ENCODE peak calls at places on chromosome 16, in four cellular contexts. B is MM.1S, H is endodermal cell, X is A549. W is an unnamed sample. For H3K9me3, the result is how much of the 10 kb centered on the place peaks cover.

GRCh38 chr16:1538804-1539520 is 5.5 kb downstream of the TMEM204 start:
- DNase-seq in X (peak), H (peak), B (no peak), W (no peak)

GRCh38 chr16:86038923-86039310 is 140.0 kb downstream of the IRF8 start:
- DNase-seq in H (peak), X (no peak), B (no peak), W (no peak)

GRCh38 chr16:22195445-22195694 is 10.7 kb upstream of the EEF2K start:
- DNase-seq in B (no peak), H (no peak), X (no peak), W (no peak)

GRCh38 chr16:30356401-30357084 is 1.4 kb upstream of the CD2BP2 start:
- DNase-seq in B (no peak), H (no peak), X (no peak), W (peak)

GRCh38 chr16:27472091-27473020 is 70.4 kb downstream of the IL21R start:
- DNase-seq in H (no peak), B (no peak), X (no peak), W (no peak)

GRCh38 chr16:87464691-87465300 is 28.0 kb downstream of the ZCCHC14 start:
- DNase-seq in H (no peak), B (no peak), X (no peak), W (peak)

GRCh38 chr16:49639739-49640388 is 216.0 kb downstream of the ZNF423 start:
- DNase-seq in B (no peak), H (peak), X (no peak), W (no peak)

GRCh38 chr16:75070055-75070841 is 46.3 kb downstream of the LDHD start:
- DNase-seq in B (no peak), X (peak), H (no peak), W (no peak)

GRCh38 chr16:49268667-49269066 is 13.0 kb downstream of the CBLN1 start:
- DNase-seq in X (no peak), B (no peak), H (no peak), W (no peak)

GRCh38 chr16:83967838-83968482 is at the start of gene NECAB2:
- DNase-seq in B (no peak), X (no peak), H (peak), W (peak)

GRCh38 chr16:61871837-61872777 is 164.1 kb downstream of the CDH8 start:
- DNase-seq in H (peak), B (no peak), X (no peak), W (no peak)
- H3K4me3 ChIP-seq in H (peak), B (no peak), X (no peak), W (no peak)

GRCh38 chr16:12729448-12729847 is 74.2 kb downstream of the CPPED1 start:
- DNase-seq in X (no peak), H (no peak), B (no peak), W (no peak)
- H3K9me3 ChIP-seq in X (under half), H (under half), B (under half), W (under half)

DNA sequence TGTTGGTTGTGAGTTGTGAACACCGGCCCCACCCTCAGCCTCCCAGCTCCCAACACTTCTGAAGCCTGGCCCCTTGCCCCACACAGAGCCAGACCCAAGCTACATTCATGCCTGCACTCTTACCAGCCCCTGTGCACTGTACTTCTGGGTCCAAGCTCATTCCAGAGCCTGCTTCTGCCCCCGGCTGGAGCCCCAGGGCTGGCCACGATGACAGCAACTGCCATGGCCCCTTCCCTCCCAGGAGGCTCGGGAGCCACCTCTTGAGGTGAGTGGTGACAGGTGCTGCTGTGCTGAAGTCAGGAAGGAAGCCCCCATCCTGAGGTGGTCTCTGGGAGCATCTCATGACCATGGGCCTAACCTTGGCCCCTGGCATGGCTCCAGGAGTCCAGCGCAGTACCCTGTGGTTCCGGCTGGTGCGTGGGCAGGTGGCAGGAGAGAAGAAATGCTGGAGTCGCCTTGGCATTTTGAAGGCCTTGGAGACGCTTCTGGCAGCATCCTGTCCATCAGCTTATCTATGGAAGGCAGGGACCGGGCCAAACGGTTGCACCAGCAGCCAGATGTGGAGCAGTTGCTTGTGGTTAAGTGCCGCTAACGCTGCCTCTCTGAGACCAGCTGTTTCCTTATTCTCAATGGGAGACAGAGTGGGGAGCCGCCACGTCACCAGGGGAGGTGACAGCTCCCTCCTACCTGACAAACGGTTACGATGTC is 3.9 kb upstream of the CDT1 start:
- DNase-seq in H (no peak), X (no peak), B (peak), W (no peak)
- H3K4me3 ChIP-seq in H (no peak), X (no peak), B (no peak), W (no peak)

DNA sequence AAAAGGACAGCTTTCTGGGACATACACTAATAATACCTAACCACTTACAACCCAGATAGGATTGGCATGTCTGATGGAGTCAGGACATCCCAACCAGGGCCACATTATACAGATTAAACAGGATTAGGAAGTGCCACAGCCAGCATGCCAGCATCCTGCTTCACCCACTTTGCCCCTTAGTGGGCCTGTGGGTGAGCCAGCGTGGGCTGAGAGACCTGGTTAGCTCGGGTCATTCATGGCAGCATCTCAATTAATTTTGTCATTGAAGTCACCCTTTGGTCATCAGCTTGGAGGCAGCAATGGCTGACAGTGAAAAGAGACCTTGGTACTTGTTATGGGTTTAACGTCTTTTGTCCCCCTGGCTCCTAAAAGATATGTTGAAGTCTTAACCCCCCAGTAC is 29.9 kb upstream of the SLC6A2 start:
- DNase-seq in B (no peak), H (no peak), X (no peak), W (no peak)
- H3K9me3 ChIP-seq in B (under half), H (under half), X (under half), W (under half)

DNA sequence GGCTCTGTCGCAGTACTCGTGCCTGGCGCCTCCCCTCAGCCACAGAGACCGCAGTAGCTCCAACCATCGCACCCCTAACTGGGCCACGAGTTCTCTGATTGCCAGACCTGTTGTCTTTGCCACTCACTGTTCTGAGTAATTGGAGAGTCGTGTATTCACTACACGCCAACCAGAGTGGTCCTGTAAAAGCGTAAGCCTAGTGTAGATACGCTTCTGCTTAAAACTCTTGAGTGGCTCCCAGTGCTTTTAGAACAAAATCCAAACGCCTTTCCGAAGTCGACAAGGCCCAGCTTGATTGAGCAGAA is 449 bp downstream of the PRMT7 start:
- DNase-seq in H (no peak), X (no peak), B (peak), W (no peak)
- H3K4me3 ChIP-seq in H (peak), X (peak), B (peak), W (peak)

DNA sequence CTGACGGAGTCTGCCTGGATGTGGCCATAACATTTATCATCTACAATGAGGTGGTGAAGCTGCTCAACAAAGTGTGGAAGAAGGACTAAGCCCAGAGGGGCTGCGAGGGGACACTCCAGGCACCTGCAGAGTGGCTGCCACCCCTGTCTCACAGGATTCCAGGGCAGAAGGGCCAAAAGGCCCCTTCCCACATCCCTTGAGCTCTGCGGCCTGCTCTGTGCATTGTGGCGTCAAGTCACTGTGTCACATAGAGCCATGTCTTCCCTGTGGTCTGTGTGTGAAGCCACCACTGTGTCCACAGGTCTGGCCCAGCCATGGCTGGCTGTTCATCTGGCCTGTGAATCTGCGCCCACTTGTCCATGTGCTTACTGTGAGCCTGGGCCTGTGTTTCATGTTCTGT is 1714.6 kb downstream of the TP53TG3F start:
- DNase-seq in X (no peak), B (no peak), H (no peak), W (peak)
- H3K9me3 ChIP-seq in X (under half), B (under half), H (under half), W (under half)

GRCh38 chr16:72014675-72015074 is 6.1 kb downstream of the DHODH start:
- DNase-seq in B (no peak), H (no peak), X (no peak), W (no peak)

GRCh38 chr16:72015124-72015523 is 6.6 kb downstream of the DHODH start:
- DNase-seq in X (no peak), H (no peak), B (no peak), W (no peak)

GRCh38 chr16:72012607-72013006 is 4.1 kb downstream of the DHODH start:
- DNase-seq in B (no peak), H (no peak), X (no peak), W (no peak)

GRCh38 chr16:72013389-72013788 is 4.8 kb downstream of the DHODH start:
- DNase-seq in H (no peak), B (no peak), X (no peak), W (peak)

GRCh38 chr16:72013888-72014538 is 5.5 kb downstream of the DHODH start:
- DNase-seq in B (no peak), H (peak), X (no peak), W (no peak)
- H3K4me3 ChIP-seq in B (no peak), H (peak), X (no peak), W (no peak)

GRCh38 chr16:35574454-35575431 is 2115.3 kb downstream of the TP53TG3F start:
- DNase-seq in B (no peak), H (no peak), X (no peak), W (no peak)

GRCh38 chr16:35573407-35573806 is 2114.0 kb downstream of the TP53TG3F start:
- DNase-seq in B (no peak), X (no peak), H (no peak), W (no peak)

GRCh38 chr16:35572186-35572585 is 2112.8 kb downstream of the TP53TG3F start:
- DNase-seq in H (no peak), B (no peak), X (no peak), W (no peak)

GRCh38 chr16:35575432-35575821 is 2116.0 kb downstream of the TP53TG3F start:
- DNase-seq in X (no peak), B (no peak), H (no peak), W (no peak)

DNA sequence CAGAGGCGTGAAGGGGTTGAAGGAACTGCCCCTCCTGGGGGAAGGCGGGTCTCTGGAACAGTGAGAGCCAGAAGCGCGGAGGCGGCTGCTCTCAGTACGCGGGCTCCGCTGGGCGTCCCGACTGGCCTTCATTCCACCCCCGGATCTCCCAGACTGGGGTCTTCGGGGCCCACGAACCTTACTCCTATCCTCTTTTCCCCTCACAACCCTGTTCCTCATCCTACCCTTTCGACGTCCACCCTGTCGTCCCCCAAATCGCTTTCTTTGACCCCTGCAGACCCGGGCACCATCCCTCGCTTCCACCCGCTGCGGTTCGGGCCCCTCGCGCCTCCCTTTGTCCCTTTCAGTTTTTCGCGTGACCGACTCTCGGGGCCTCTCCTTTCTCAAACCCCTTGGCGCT is 2114.6 kb downstream of the TP53TG3F start:
- DNase-seq in B (no peak), H (no peak), X (no peak), W (no peak)
- H3K9me3 ChIP-seq in B (under half), H (half or more), X (under half), W (under half)

GRCh38 chr16:9008335-9009260 is 44.9 kb upstream of the USP7 start:
- DNase-seq in X (peak), H (peak), B (peak), W (peak)
- H3K4me3 ChIP-seq in X (no peak), H (no peak), B (peak), W (peak)

DNA sequence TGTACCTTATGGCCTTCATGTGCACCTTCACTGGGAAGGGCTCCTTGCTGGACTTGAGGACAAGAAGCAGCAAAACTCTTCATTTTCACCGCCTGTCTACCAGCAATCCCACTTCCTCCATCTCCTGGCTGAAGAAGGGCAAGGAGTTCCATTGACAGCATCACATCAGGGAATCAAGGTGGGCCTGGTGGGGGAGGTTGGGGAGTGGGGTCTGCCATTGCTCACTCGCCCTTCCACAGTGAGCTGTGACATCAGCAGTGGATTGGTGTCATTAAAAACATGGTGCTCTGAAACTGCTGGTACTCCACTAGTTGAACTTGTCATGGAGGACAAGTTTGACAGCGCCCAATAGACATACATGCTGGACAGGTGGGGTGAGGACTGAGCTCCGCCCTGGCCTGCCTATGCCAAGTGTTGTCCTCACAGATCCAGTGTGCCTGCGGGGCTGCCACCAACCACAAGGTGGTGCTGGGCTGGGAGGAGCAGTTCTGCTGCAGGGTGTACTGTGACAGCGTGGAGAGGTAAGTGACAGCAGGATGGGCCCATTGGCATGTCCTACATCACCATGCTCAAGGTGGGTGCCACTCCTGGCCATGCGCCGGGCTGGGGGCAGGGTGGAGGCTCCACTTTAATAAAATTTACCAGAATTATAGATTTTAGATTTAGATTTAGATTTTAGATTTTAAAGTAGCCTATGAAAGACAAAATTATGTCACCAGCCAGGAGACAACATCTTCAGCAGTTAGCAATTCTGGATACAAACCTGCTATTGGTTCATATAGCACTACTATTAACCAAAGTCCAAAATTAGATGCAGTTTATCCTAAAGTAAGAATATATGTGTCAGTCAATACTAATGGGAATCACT is 1729.1 kb downstream of the TP53TG3F start:
- DNase-seq in H (peak), X (peak), B (no peak), W (peak)
- H3K9me3 ChIP-seq in H (half or more), X (under half), B (under half), W (under half)